ENCODE peak calls at places on chromosome 15, in seven cellular contexts. B is right cardiac atrium, C is heart right ventricle, K is transverse colon, V is GM23248, N is brain microvascular endothelial cell, W is hepatocyte. D is an unnamed sample.

GRCh38 chr15:65833501-65834220 is 35.6 kb upstream of the RAB11A start:
- DNase-seq in B (peak; percentile 19), C (peak; percentile 18), K (peak; percentile 28), V (no peak), N (no peak), W (no peak), D (peak; percentile 57)

GRCh38 chr15:88013111-88013510 is 243.4 kb downstream of the NTRK3 start:
- DNase-seq in B (no peak), C (no peak), K (no peak), V (no peak), N (no peak), W (no peak), D (no peak)

GRCh38 chr15:42591238-42591936 is 16.0 kb downstream of the STARD9 start:
- DNase-seq in B (no peak), C (no peak), K (no peak), V (peak; percentile 69), N (peak; percentile 25), W (peak; percentile 36), D (no peak)

GRCh38 chr15:30065025-30065801 is 17.5 kb upstream of the GOLGA8J start:
- DNase-seq in B (no peak), C (no peak), K (no peak), V (peak; percentile 80), N (peak; percentile 50), W (no peak), D (no peak)

GRCh38 chr15:92883643-92884458 is 16.3 kb upstream of the CHD2 start:
- DNase-seq in B (no peak), C (no peak), K (no peak), V (peak; percentile 79), N (no peak), W (peak; percentile 32), D (no peak)

GRCh38 chr15:39869251-39869650 is 50.8 kb downstream of the GPR176 start:
- DNase-seq in B (no peak), C (no peak), K (no peak), V (no peak), N (no peak), W (no peak), D (no peak)

GRCh38 chr15:69319384-69320375 is 21.0 kb downstream of the PAQR5 start:
- DNase-seq in B (no peak), C (no peak), K (no peak), V (no peak), N (no peak), W (no peak), D (no peak)

GRCh38 chr15:31248951-31249350 is 77.7 kb upstream of the KLF13 start:
- DNase-seq in B (no peak), C (no peak), K (no peak), V (no peak), N (no peak), W (no peak), D (no peak)

GRCh38 chr15:67125589-67126502 is 60.4 kb downstream of the SMAD3 start:
- DNase-seq in B (peak; percentile 85), C (peak; percentile 84), K (no peak), V (peak; percentile 98), N (peak; percentile 98), W (peak; percentile 68), D (peak; percentile 95)

GRCh38 chr15:41886741-41887140 is 7.1 kb downstream of the SPTBN5 start:
- DNase-seq in B (no peak), C (no peak), K (no peak), V (no peak), N (no peak), W (no peak), D (no peak)

GRCh38 chr15:82536409-82537350 is 3.6 kb downstream of the RPS17 start:
- DNase-seq in B (no peak), C (no peak), K (no peak), V (peak; percentile 1), N (no peak), W (no peak), D (no peak)

GRCh38 chr15:33076937-33077336 is 117.6 kb downstream of the FMN1 start:
- DNase-seq in B (no peak), C (no peak), K (no peak), V (no peak), N (no peak), W (no peak), D (no peak)

GRCh38 chr15:67201136-67201535 is 53.3 kb downstream of the AAGAB start:
- DNase-seq in B (no peak), C (no peak), K (no peak), V (no peak), N (no peak), W (no peak), D (no peak)

GRCh38 chr15:61079529-61079928 is 149.6 kb downstream of the RORA start:
- DNase-seq in B (no peak), C (no peak), K (no peak), V (no peak), N (no peak), W (no peak), D (no peak)

GRCh38 chr15:47184405-47185221 is 532.7 kb upstream of the SEMA6D start:
- DNase-seq in B (peak; percentile 16), C (no peak), K (no peak), V (peak; percentile 30), N (peak; percentile 2), W (peak; percentile 54), D (no peak)

GRCh38 chr15:98715401-98715800 is 67.1 kb downstream of the IGF1R start:
- DNase-seq in B (peak; percentile 50), C (no peak), K (no peak), V (peak; percentile 79), N (no peak), W (no peak), D (no peak)

GRCh38 chr15:27039163-27039562 is 68.2 kb downstream of the GABRG3 start:
- DNase-seq in B (no peak), C (no peak), K (no peak), V (no peak), N (no peak), W (no peak), D (no peak)

GRCh38 chr15:86906406-86906805 is 826.7 kb downstream of the AGBL1 start:
- DNase-seq in B (no peak), C (no peak), K (no peak), V (no peak), N (no peak), W (no peak), D (no peak)

GRCh38 chr15:30990451-30991300 is 752 bp downstream of the MTMR10 start:
- DNase-seq in B (no peak), C (no peak), K (peak; percentile 33), V (peak; percentile 71), N (no peak), W (no peak), D (no peak)

GRCh38 chr15:76470691-76471090 is 134.1 kb downstream of the ISL2 start:
- DNase-seq in B (no peak), C (no peak), K (no peak), V (peak; percentile 63), N (peak; percentile 14), W (no peak), D (no peak)

GRCh38 chr15:81880314-81880713 is 165.5 kb downstream of the MEX3B start:
- DNase-seq in B (no peak), C (no peak), K (no peak), V (no peak), N (no peak), W (no peak), D (no peak)

GRCh38 chr15:50426428-50426827 is 2.2 kb downstream of the USP8 start:
- DNase-seq in B (no peak), C (no peak), K (no peak), V (no peak), N (no peak), W (no peak), D (no peak)

GRCh38 chr15:68821898-68822380 is 1.2 kb upstream of the ANP32A start:
- DNase-seq in B (no peak), C (no peak), K (no peak), V (peak; percentile 65), N (no peak), W (no peak), D (no peak)

GRCh38 chr15:70433583-70434288 is 329.6 kb downstream of the UACA start:
- DNase-seq in B (no peak), C (no peak), K (no peak), V (no peak), N (no peak), W (no peak), D (no peak)

GRCh38 chr15:84917452-84917851 is 33.0 kb downstream of the SLC28A1 start:
- DNase-seq in B (no peak), C (no peak), K (no peak), V (no peak), N (no peak), W (no peak), D (no peak)

GRCh38 chr15:100373942-100374341 is 32.2 kb upstream of the ADAMTS17 start:
- DNase-seq in B (no peak), C (no peak), K (no peak), V (no peak), N (no peak), W (no peak), D (no peak)

GRCh38 chr15:100373037-100373896 is 31.5 kb upstream of the ADAMTS17 start:
- DNase-seq in B (no peak), C (no peak), K (no peak), V (no peak), N (no peak), W (peak; percentile 6), D (peak; percentile 16)

DNA sequence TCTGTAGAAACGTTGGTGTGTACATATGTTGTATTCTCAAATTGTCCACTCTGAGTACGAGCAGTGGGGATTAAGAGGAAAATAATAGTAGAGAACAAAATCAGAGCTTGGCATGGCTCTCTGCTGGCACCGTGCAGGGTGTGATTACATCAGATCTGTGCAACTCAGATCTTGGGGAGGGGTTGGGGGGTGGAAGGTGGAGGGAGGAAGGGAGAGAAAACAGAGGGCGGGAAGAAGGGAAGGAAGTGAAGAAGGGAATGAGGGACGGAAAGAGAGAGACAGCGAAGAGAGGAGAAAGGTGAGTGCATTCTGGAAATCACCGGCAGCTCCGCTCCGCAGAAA is 30.9 kb upstream of the ADAMTS17 start:
- DNase-seq in B (peak; percentile 45), C (no peak), K (no peak), V (no peak), N (no peak), W (no peak), D (peak; percentile 40)
- H3K4me3 ChIP-seq in B (peak overlapping the region; percentile 41), C (peak overlapping the region; percentile 24), K (peak overlapping the region; percentile 12), V (no peak overlapping the region), N (no peak overlapping the region), W (peak overlapping the region; percentile 5), D (peak overlapping the region; percentile 58)

DNA sequence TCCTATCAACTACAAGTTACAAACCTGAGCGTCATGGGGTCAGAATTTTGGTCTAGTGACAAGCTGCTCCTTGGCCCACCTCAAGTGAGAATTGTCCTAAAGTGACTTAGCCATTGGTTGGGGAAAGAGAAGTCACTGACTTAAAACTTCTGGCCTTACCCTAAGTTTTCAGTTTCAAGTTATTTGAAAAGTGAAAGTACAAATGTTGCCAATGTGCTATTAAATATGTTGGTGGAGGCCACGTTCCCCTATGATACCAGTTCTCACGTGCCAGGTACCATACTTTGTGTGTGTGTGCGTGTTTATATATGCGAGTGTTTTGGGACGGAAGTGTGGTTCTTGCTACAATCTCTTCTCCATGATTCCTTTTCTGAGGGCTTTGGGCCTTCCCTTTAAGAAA is 22.6 kb upstream of the RASGRP1 start:
- DNase-seq in B (no peak), C (no peak), K (no peak), V (no peak), N (no peak), W (no peak), D (no peak)
- H3K27ac ChIP-seq in B (no peak overlapping the region), C (no peak overlapping the region), K (no peak overlapping the region), V (no peak overlapping the region), N (no peak overlapping the region), W (no peak overlapping the region), D (no peak overlapping the region)

GRCh38 chr15:55254916-55255679 is 34.5 kb downstream of the RAB27A start:
- DNase-seq in B (no peak), C (no peak), K (no peak), V (no peak), N (no peak), W (no peak), D (no peak)
- H3K4me3 ChIP-seq in B (peak overlapping the region; percentile 41), C (peak overlapping the region; percentile 5), K (no peak overlapping the region), V (no peak overlapping the region), N (no peak overlapping the region), W (no peak overlapping the region), D (peak overlapping the region; percentile 43)

GRCh38 chr15:64348455-64348854 is 7.5 kb downstream of the CSNK1G1 start:
- DNase-seq in B (no peak), C (no peak), K (no peak), V (peak; percentile 43), N (no peak), W (no peak), D (no peak)
- H3K27ac ChIP-seq in B (no peak overlapping the region), C (no peak overlapping the region), K (no peak overlapping the region), V (no peak overlapping the region), N (no peak overlapping the region), W (no peak overlapping the region), D (no peak overlapping the region)